ENCODE peak calls at places on chromosomes 11 and 22, in seven cellular contexts. C is uterus; R is transverse colon; P is CD8-positive, alpha-beta T cell; G is left ventricle myocardium inferior; M is heart right ventricle; I is CD4-positive, alpha-beta T cell. Z is an unnamed sample.
A peak's percentile ranks its signal among the peaks of the same experiment; 100 is the strongest.

GRCh38 chr11:109486129-109486528 is 64.1 kb downstream of the C11orf87 start:
- DNase-seq in R (no peak), I (no peak), P (no peak), C (no peak), G (no peak), M (no peak), Z (no peak)

GRCh38 chr11:39668640-39669039 is 1790.8 kb downstream of the LRRC4C start:
- DNase-seq in I (no peak), M (no peak), P (no peak), G (no peak), C (no peak), R (no peak), Z (no peak)

GRCh38 chr11:74055938-74056337 is 47.1 kb upstream of the UCP3 start:
- DNase-seq in C (no peak), P (no peak), R (no peak), G (no peak), M (no peak), I (no peak), Z (no peak)

GRCh38 chr11:55697817-55698216 is 35.8 kb downstream of the OR4C6 start:
- DNase-seq in I (no peak), P (no peak), C (no peak), G (no peak), R (no peak), M (no peak), Z (no peak)

GRCh38 chr22:35995772-35996171 is 32.9 kb downstream of the RBFOX2 start:
- DNase-seq in C (peak; percentile 91), I (no peak), G (peak; percentile 77), P (no peak), M (peak; percentile 89), R (peak; percentile 66), Z (no peak)

GRCh38 chr11:114273890-114274635 is 22.1 kb upstream of the NNMT start:
- DNase-seq in G (no peak), R (no peak), P (no peak), M (no peak), C (no peak), I (no peak), Z (no peak)

GRCh38 chr11:125165664-125166346 is 1.3 kb downstream of the PKNOX2 start:
- DNase-seq in M (no peak), I (no peak), P (no peak), R (no peak), G (no peak), C (no peak), Z (no peak)

GRCh38 chr11:122995526-122995925 is 13.9 kb upstream of the BSX start:
- DNase-seq in G (no peak), M (no peak), R (no peak), I (no peak), P (no peak), C (no peak), Z (no peak)

GRCh38 chr11:125261471-125262087 is 97.0 kb downstream of the PKNOX2 start:
- DNase-seq in R (no peak), G (no peak), I (no peak), C (no peak), M (no peak), P (no peak), Z (no peak)

GRCh38 chr11:2301631-2302272 is at the start of the genes C11orf21 and TSPAN32:
- DNase-seq in P (peak; percentile 59), M (peak; percentile 77), R (peak; percentile 57), I (peak; percentile 57), G (peak; percentile 69), C (no peak), Z (peak; percentile 36)

GRCh38 chr11:65773784-65774411 is 6.9 kb downstream of the AP5B1 start:
- DNase-seq in C (no peak), G (no peak), M (no peak), I (no peak), P (no peak), R (no peak), Z (no peak)
- TF ChIP-seq CTCF in C (no peak), G (no peak), M (no peak), I (no peak), P (no peak), R (no peak), Z (no peak)

GRCh38 chr11:69076129-69076791 is 27.5 kb downstream of the TPCN2 start:
- DNase-seq in R (no peak), M (no peak), G (no peak), I (no peak), P (no peak), C (no peak), Z (no peak)
- H3K27ac ChIP-seq in R (peak overlapping the region; percentile 90), M (peak overlapping the region; percentile 28), G (peak overlapping the region; percentile 51), I (no peak overlapping the region), P (no peak overlapping the region), C (peak overlapping the region; percentile 84), Z (peak overlapping the region; percentile 67)

GRCh38 chr11:62645934-62646824 is at the start of gene GANAB:
- DNase-seq in I (peak; percentile 98), M (peak; percentile 100), C (peak; percentile 99), R (peak; percentile 100), G (peak; percentile 99), P (peak; percentile 99), Z (peak; percentile 99)
- TF ChIP-seq CTCF in I (no peak), M (no peak), C (no peak), R (no peak), G (no peak), P (no peak), Z (no peak)

DNA sequence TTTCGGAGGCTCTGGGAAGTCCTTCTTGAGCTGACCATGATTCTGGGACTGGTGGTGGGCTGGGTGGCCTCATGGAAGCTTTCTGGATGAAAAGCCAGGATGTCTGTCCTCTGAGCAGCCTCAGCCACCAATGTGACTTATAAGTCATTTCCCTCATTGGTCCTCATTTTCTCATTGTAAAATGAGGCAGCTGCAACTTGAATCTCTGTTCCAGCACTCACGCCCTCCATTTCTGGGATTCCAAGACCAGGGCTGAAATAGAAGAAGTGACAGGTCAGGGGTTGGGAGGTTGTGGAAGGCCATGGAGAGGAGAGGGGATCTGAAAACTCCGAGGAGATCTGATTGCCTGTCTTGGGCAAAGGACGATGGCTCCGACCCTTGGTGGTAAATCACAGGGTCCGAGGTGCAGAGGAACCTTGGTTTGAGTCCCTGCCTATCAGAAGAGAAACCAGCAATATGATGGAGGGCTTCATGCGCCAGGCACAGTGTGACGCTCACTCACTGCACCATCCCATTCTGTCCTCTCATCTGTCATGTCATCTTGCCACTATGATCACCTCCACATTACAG is 38.3 kb downstream of the TSPAN18 start:
- DNase-seq in C (peak; percentile 8), R (no peak), G (no peak), P (no peak), I (no peak), M (no peak), Z (no peak)
- H3K27ac ChIP-seq in C (peak overlapping the region; percentile 87), R (peak overlapping the region; percentile 83), G (peak overlapping the region; percentile 94), P (no peak overlapping the region), I (no peak overlapping the region), M (peak overlapping the region; percentile 92), Z (no peak overlapping the region)

GRCh38 chr11:133162228-133162627 is 370.1 kb downstream of the OPCML start:
- DNase-seq in C (no peak), M (no peak), I (no peak), P (no peak), R (peak; percentile 12), G (no peak), Z (no peak)
- TF ChIP-seq CTCF in C (no peak), M (no peak), I (no peak), P (no peak), R (no peak), G (no peak), Z (no peak)

DNA sequence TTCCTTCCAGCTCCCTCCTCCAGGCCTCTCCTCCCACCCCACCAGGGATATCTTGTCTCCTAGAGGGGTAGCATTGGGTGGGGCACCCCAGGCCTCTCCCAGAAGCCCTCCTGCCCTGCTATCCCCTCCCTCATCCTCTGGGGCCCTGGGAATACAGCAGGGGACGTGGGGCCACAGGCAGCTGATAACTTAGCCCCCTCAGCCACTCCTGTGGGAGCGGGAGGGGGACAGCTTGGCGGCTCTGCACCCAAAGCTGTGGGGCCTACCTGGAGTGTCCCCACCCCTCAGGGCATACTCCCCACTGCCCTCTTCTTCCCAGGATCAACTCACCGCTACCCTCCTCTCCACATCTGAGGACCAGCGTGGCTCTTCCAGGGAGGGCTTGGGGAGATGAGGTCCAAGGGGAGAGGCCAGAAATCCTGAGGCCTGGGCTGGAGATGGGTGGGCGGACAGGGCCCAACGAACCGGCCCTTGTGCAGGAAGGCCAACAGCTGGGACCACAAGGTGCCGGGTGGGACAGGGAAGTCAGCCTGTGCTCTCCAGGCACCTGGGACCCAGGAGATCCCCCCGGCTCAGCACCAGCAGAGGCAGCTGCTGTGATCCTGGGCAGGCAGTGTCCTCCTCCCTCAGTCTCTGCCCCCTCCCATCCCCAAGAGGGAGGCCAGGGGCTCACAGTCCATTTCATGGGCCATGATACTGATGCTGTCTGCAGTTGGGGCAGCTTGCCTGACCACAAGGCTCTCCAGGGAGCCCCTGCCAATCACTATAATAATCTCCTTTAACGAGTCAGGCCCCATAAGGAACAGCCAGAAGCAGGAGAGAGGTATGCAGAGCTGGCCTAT is 23.2 kb downstream of the NEAT1 start:
- DNase-seq in C (peak; percentile 36), M (no peak), P (no peak), I (no peak), G (no peak), R (no peak), Z (no peak)
- H3K27ac ChIP-seq in C (peak overlapping the region; percentile 41), M (peak overlapping the region; percentile 39), P (no peak overlapping the region), I (no peak overlapping the region), G (peak overlapping the region; percentile 73), R (peak overlapping the region; percentile 79), Z (peak overlapping the region; percentile 49)